ENCODE peak calls at places on chromosomes 13 and 19, in ten cellular contexts. One of them, this sample, is unnamed.

GRCh38 chr13:37505531-37505930 is 93.0 kb downstream of the POSTN start:
- DNase-seq in BJ: no peak
- DNase-seq in neural progenitor cell: no peak
- DNase-seq in activated effector memory CD4-positive, alpha-beta T cell treated with anti-CD3 and anti-CD28 coated beads, Interleukin-2, amount 50 U/mL, for 16 hours: no peak
- DNase-seq in activated CD4-positive, alpha-beta T cell treated with anti-CD3 and anti-CD28 coated beads for 24 hours: no peak
- DNase-seq in SHP77: no peak
- DNase-seq in NCI-H524: no peak
- DNase-seq in uterus: no peak
- DNase-seq in amniotic epithelial cell: no peak
- DNase-seq in heart right ventricle: no peak
- DNase-seq in this sample: no peak

GRCh38 chr13:23381877-23382276 is 51.6 kb downstream of the SACS start:
- DNase-seq in BJ: no peak
- DNase-seq in neural progenitor cell: no peak
- DNase-seq in activated effector memory CD4-positive, alpha-beta T cell treated with anti-CD3 and anti-CD28 coated beads, Interleukin-2, amount 50 U/mL, for 16 hours: no peak
- DNase-seq in activated CD4-positive, alpha-beta T cell treated with anti-CD3 and anti-CD28 coated beads for 24 hours: no peak
- DNase-seq in SHP77: no peak
- DNase-seq in NCI-H524: no peak
- DNase-seq in uterus: no peak
- DNase-seq in amniotic epithelial cell: no peak
- DNase-seq in heart right ventricle: no peak
- DNase-seq in this sample: no peak

GRCh38 chr13:51729853-51730553 is 74.0 kb downstream of the DHRS12 start:
- DNase-seq in BJ: no peak
- DNase-seq in neural progenitor cell: no peak
- DNase-seq in activated effector memory CD4-positive, alpha-beta T cell treated with anti-CD3 and anti-CD28 coated beads, Interleukin-2, amount 50 U/mL, for 16 hours: peak
- DNase-seq in activated CD4-positive, alpha-beta T cell treated with anti-CD3 and anti-CD28 coated beads for 24 hours: peak
- DNase-seq in SHP77: no peak
- DNase-seq in NCI-H524: no peak
- DNase-seq in uterus: peak
- DNase-seq in amniotic epithelial cell: peak
- DNase-seq in heart right ventricle: no peak
- DNase-seq in this sample: peak

GRCh38 chr13:66994097-66994496 is 236.0 kb downstream of the PCDH9 start:
- DNase-seq in BJ: no peak
- DNase-seq in neural progenitor cell: peak
- DNase-seq in activated effector memory CD4-positive, alpha-beta T cell treated with anti-CD3 and anti-CD28 coated beads, Interleukin-2, amount 50 U/mL, for 16 hours: no peak
- DNase-seq in activated CD4-positive, alpha-beta T cell treated with anti-CD3 and anti-CD28 coated beads for 24 hours: no peak
- DNase-seq in SHP77: peak
- DNase-seq in NCI-H524: no peak
- DNase-seq in uterus: no peak
- DNase-seq in amniotic epithelial cell: peak
- DNase-seq in heart right ventricle: peak
- DNase-seq in this sample: peak

GRCh38 chr13:110028838-110029621 is 242.6 kb upstream of the IRS2 start:
- DNase-seq in BJ: no peak
- DNase-seq in neural progenitor cell: no peak
- DNase-seq in activated effector memory CD4-positive, alpha-beta T cell treated with anti-CD3 and anti-CD28 coated beads, Interleukin-2, amount 50 U/mL, for 16 hours: no peak
- DNase-seq in activated CD4-positive, alpha-beta T cell treated with anti-CD3 and anti-CD28 coated beads for 24 hours: no peak
- DNase-seq in SHP77: no peak
- DNase-seq in NCI-H524: no peak
- DNase-seq in uterus: no peak
- DNase-seq in amniotic epithelial cell: no peak
- DNase-seq in heart right ventricle: no peak
- DNase-seq in this sample: no peak

GRCh38 chr13:45333973-45334922 is 6.7 kb downstream of the TPT1 start:
- DNase-seq in BJ: no peak
- DNase-seq in neural progenitor cell: no peak
- DNase-seq in activated effector memory CD4-positive, alpha-beta T cell treated with anti-CD3 and anti-CD28 coated beads, Interleukin-2, amount 50 U/mL, for 16 hours: peak
- DNase-seq in activated CD4-positive, alpha-beta T cell treated with anti-CD3 and anti-CD28 coated beads for 24 hours: no peak
- DNase-seq in SHP77: no peak
- DNase-seq in NCI-H524: no peak
- DNase-seq in uterus: no peak
- DNase-seq in amniotic epithelial cell: peak
- DNase-seq in heart right ventricle: no peak
- DNase-seq in this sample: no peak

GRCh38 chr13:24995225-24995804 is 100.6 kb upstream of the PABPC3 start:
- DNase-seq in BJ: peak
- DNase-seq in neural progenitor cell: peak
- DNase-seq in activated effector memory CD4-positive, alpha-beta T cell treated with anti-CD3 and anti-CD28 coated beads, Interleukin-2, amount 50 U/mL, for 16 hours: peak
- DNase-seq in activated CD4-positive, alpha-beta T cell treated with anti-CD3 and anti-CD28 coated beads for 24 hours: no peak
- DNase-seq in SHP77: peak
- DNase-seq in NCI-H524: peak
- DNase-seq in uterus: peak
- DNase-seq in amniotic epithelial cell: peak
- DNase-seq in heart right ventricle: peak
- DNase-seq in this sample: no peak

GRCh38 chr19:35254341-35255297 is 5.8 kb downstream of the LSR start:
- DNase-seq in BJ: no peak
- DNase-seq in neural progenitor cell: no peak
- DNase-seq in activated effector memory CD4-positive, alpha-beta T cell treated with anti-CD3 and anti-CD28 coated beads, Interleukin-2, amount 50 U/mL, for 16 hours: peak
- DNase-seq in activated CD4-positive, alpha-beta T cell treated with anti-CD3 and anti-CD28 coated beads for 24 hours: no peak
- DNase-seq in SHP77: no peak
- DNase-seq in NCI-H524: no peak
- DNase-seq in uterus: peak
- DNase-seq in amniotic epithelial cell: no peak
- DNase-seq in heart right ventricle: no peak
- DNase-seq in this sample: no peak

GRCh38 chr19:54188224-54188871 is 1.0 kb downstream of the MBOAT7 start:
- DNase-seq in BJ: no peak
- DNase-seq in neural progenitor cell: peak
- DNase-seq in activated effector memory CD4-positive, alpha-beta T cell treated with anti-CD3 and anti-CD28 coated beads, Interleukin-2, amount 50 U/mL, for 16 hours: peak
- DNase-seq in activated CD4-positive, alpha-beta T cell treated with anti-CD3 and anti-CD28 coated beads for 24 hours: peak
- DNase-seq in SHP77: no peak
- DNase-seq in NCI-H524: no peak
- DNase-seq in uterus: peak
- DNase-seq in amniotic epithelial cell: peak
- DNase-seq in heart right ventricle: no peak
- DNase-seq in this sample: no peak

GRCh38 chr13:22836475-22836874 is 344.3 kb upstream of the SGCG start:
- DNase-seq in BJ: no peak
- DNase-seq in neural progenitor cell: no peak
- DNase-seq in activated effector memory CD4-positive, alpha-beta T cell treated with anti-CD3 and anti-CD28 coated beads, Interleukin-2, amount 50 U/mL, for 16 hours: no peak
- DNase-seq in activated CD4-positive, alpha-beta T cell treated with anti-CD3 and anti-CD28 coated beads for 24 hours: no peak
- DNase-seq in SHP77: no peak
- DNase-seq in NCI-H524: no peak
- DNase-seq in uterus: no peak
- DNase-seq in amniotic epithelial cell: no peak
- DNase-seq in heart right ventricle: no peak
- DNase-seq in this sample: no peak

GRCh38 chr13:45472171-45472705 is 7.5 kb downstream of the COG3 start:
- DNase-seq in BJ: no peak
- DNase-seq in neural progenitor cell: no peak
- DNase-seq in activated effector memory CD4-positive, alpha-beta T cell treated with anti-CD3 and anti-CD28 coated beads, Interleukin-2, amount 50 U/mL, for 16 hours: no peak
- DNase-seq in activated CD4-positive, alpha-beta T cell treated with anti-CD3 and anti-CD28 coated beads for 24 hours: no peak
- DNase-seq in SHP77: no peak
- DNase-seq in NCI-H524: no peak
- DNase-seq in uterus: no peak
- DNase-seq in amniotic epithelial cell: no peak
- DNase-seq in heart right ventricle: no peak
- DNase-seq in this sample: no peak

GRCh38 chr13:45108716-45109706 is 11.3 kb upstream of the GTF2F2 start:
- DNase-seq in BJ: no peak
- DNase-seq in neural progenitor cell: no peak
- DNase-seq in activated effector memory CD4-positive, alpha-beta T cell treated with anti-CD3 and anti-CD28 coated beads, Interleukin-2, amount 50 U/mL, for 16 hours: no peak
- DNase-seq in activated CD4-positive, alpha-beta T cell treated with anti-CD3 and anti-CD28 coated beads for 24 hours: no peak
- DNase-seq in SHP77: no peak
- DNase-seq in NCI-H524: no peak
- DNase-seq in uterus: no peak
- DNase-seq in amniotic epithelial cell: peak
- DNase-seq in heart right ventricle: no peak
- DNase-seq in this sample: no peak

GRCh38 chr13:109737606-109738005 is 48.8 kb downstream of the IRS2 start:
- DNase-seq in BJ: no peak
- DNase-seq in neural progenitor cell: no peak
- DNase-seq in activated effector memory CD4-positive, alpha-beta T cell treated with anti-CD3 and anti-CD28 coated beads, Interleukin-2, amount 50 U/mL, for 16 hours: no peak
- DNase-seq in activated CD4-positive, alpha-beta T cell treated with anti-CD3 and anti-CD28 coated beads for 24 hours: peak
- DNase-seq in SHP77: no peak
- DNase-seq in NCI-H524: no peak
- DNase-seq in uterus: no peak
- DNase-seq in amniotic epithelial cell: no peak
- DNase-seq in heart right ventricle: no peak
- DNase-seq in this sample: no peak

GRCh38 chr13:109762791-109763190 is 23.6 kb downstream of the IRS2 start:
- DNase-seq in BJ: no peak
- DNase-seq in neural progenitor cell: no peak
- DNase-seq in activated effector memory CD4-positive, alpha-beta T cell treated with anti-CD3 and anti-CD28 coated beads, Interleukin-2, amount 50 U/mL, for 16 hours: no peak
- DNase-seq in activated CD4-positive, alpha-beta T cell treated with anti-CD3 and anti-CD28 coated beads for 24 hours: no peak
- DNase-seq in SHP77: no peak
- DNase-seq in NCI-H524: no peak
- DNase-seq in uterus: no peak
- DNase-seq in amniotic epithelial cell: no peak
- DNase-seq in heart right ventricle: no peak
- DNase-seq in this sample: no peak

GRCh38 chr13:73870036-73870741 is 264.0 kb downstream of the KLF12 start:
- DNase-seq in BJ: no peak
- DNase-seq in neural progenitor cell: no peak
- DNase-seq in activated effector memory CD4-positive, alpha-beta T cell treated with anti-CD3 and anti-CD28 coated beads, Interleukin-2, amount 50 U/mL, for 16 hours: no peak
- DNase-seq in activated CD4-positive, alpha-beta T cell treated with anti-CD3 and anti-CD28 coated beads for 24 hours: no peak
- DNase-seq in SHP77: no peak
- DNase-seq in NCI-H524: no peak
- DNase-seq in uterus: no peak
- DNase-seq in amniotic epithelial cell: peak
- DNase-seq in heart right ventricle: no peak
- DNase-seq in this sample: no peak

GRCh38 chr13:97211986-97212385 is 10.1 kb upstream of the MBNL2 start:
- DNase-seq in BJ: no peak
- DNase-seq in neural progenitor cell: no peak
- DNase-seq in activated effector memory CD4-positive, alpha-beta T cell treated with anti-CD3 and anti-CD28 coated beads, Interleukin-2, amount 50 U/mL, for 16 hours: no peak
- DNase-seq in activated CD4-positive, alpha-beta T cell treated with anti-CD3 and anti-CD28 coated beads for 24 hours: no peak
- DNase-seq in SHP77: no peak
- DNase-seq in NCI-H524: no peak
- DNase-seq in uterus: no peak
- DNase-seq in amniotic epithelial cell: no peak
- DNase-seq in heart right ventricle: no peak
- DNase-seq in this sample: no peak

GRCh38 chr19:17264641-17264979 is at the start of gene USHBP1:
- DNase-seq in BJ: no peak
- DNase-seq in neural progenitor cell: no peak
- DNase-seq in activated effector memory CD4-positive, alpha-beta T cell treated with anti-CD3 and anti-CD28 coated beads, Interleukin-2, amount 50 U/mL, for 16 hours: no peak
- DNase-seq in activated CD4-positive, alpha-beta T cell treated with anti-CD3 and anti-CD28 coated beads for 24 hours: no peak
- DNase-seq in SHP77: no peak
- DNase-seq in NCI-H524: no peak
- DNase-seq in uterus: peak
- DNase-seq in amniotic epithelial cell: no peak
- DNase-seq in heart right ventricle: peak
- DNase-seq in this sample: peak

GRCh38 chr19:11814707-11815050 is 606 bp downstream of the ZNF440 start:
- DNase-seq in BJ: no peak
- DNase-seq in neural progenitor cell: peak
- DNase-seq in activated effector memory CD4-positive, alpha-beta T cell treated with anti-CD3 and anti-CD28 coated beads, Interleukin-2, amount 50 U/mL, for 16 hours: no peak
- DNase-seq in activated CD4-positive, alpha-beta T cell treated with anti-CD3 and anti-CD28 coated beads for 24 hours: no peak
- DNase-seq in SHP77: no peak
- DNase-seq in NCI-H524: no peak
- DNase-seq in uterus: no peak
- DNase-seq in amniotic epithelial cell: peak
- DNase-seq in heart right ventricle: no peak
- DNase-seq in this sample: no peak

GRCh38 chr13:109200556-109200955 is 571.1 kb downstream of the MYO16 start:
- DNase-seq in BJ: no peak
- DNase-seq in neural progenitor cell: no peak
- DNase-seq in activated effector memory CD4-positive, alpha-beta T cell treated with anti-CD3 and anti-CD28 coated beads, Interleukin-2, amount 50 U/mL, for 16 hours: no peak
- DNase-seq in activated CD4-positive, alpha-beta T cell treated with anti-CD3 and anti-CD28 coated beads for 24 hours: no peak
- DNase-seq in SHP77: no peak
- DNase-seq in NCI-H524: no peak
- DNase-seq in uterus: no peak
- DNase-seq in amniotic epithelial cell: no peak
- DNase-seq in heart right ventricle: no peak
- DNase-seq in this sample: no peak

GRCh38 chr19:17686592-17687042 is 1.5 kb downstream of the UNC13A start:
- DNase-seq in BJ: no peak
- DNase-seq in neural progenitor cell: peak
- DNase-seq in activated effector memory CD4-positive, alpha-beta T cell treated with anti-CD3 and anti-CD28 coated beads, Interleukin-2, amount 50 U/mL, for 16 hours: no peak
- DNase-seq in activated CD4-positive, alpha-beta T cell treated with anti-CD3 and anti-CD28 coated beads for 24 hours: no peak
- DNase-seq in SHP77: no peak
- DNase-seq in NCI-H524: peak
- DNase-seq in uterus: no peak
- DNase-seq in amniotic epithelial cell: no peak
- DNase-seq in heart right ventricle: peak
- DNase-seq in this sample: peak

GRCh38 chr13:113814435-113814821 is 49.4 kb downstream of the GAS6 start:
- DNase-seq in BJ: no peak
- DNase-seq in neural progenitor cell: no peak
- DNase-seq in activated effector memory CD4-positive, alpha-beta T cell treated with anti-CD3 and anti-CD28 coated beads, Interleukin-2, amount 50 U/mL, for 16 hours: no peak
- DNase-seq in activated CD4-positive, alpha-beta T cell treated with anti-CD3 and anti-CD28 coated beads for 24 hours: no peak
- DNase-seq in SHP77: no peak
- DNase-seq in NCI-H524: no peak
- DNase-seq in uterus: no peak
- DNase-seq in amniotic epithelial cell: peak
- DNase-seq in heart right ventricle: no peak
- DNase-seq in this sample: peak

GRCh38 chr19:639251-640155 is at the start of gene FGF22:
- DNase-seq in BJ: no peak
- DNase-seq in neural progenitor cell: peak
- DNase-seq in activated effector memory CD4-positive, alpha-beta T cell treated with anti-CD3 and anti-CD28 coated beads, Interleukin-2, amount 50 U/mL, for 16 hours: peak
- DNase-seq in activated CD4-positive, alpha-beta T cell treated with anti-CD3 and anti-CD28 coated beads for 24 hours: peak
- DNase-seq in SHP77: peak
- DNase-seq in NCI-H524: peak
- DNase-seq in uterus: peak
- DNase-seq in amniotic epithelial cell: peak
- DNase-seq in heart right ventricle: peak
- DNase-seq in this sample: peak

This sample was measured in right cardiac atrium.